ENCODE peak calls at places on chromosomes 11 and 22, in seven cellular contexts. One of them, this sample, is unnamed.
A peak's percentile ranks its signal among the peaks of the same experiment; 100 is the strongest.

GRCh38 chr11:64268687-64269379 is 15.6 kb downstream of the BAD start:
- DNase-seq in HCT116: no peak
- DNase-seq in ovary: peak; percentile 93
- DNase-seq in left ventricle myocardium inferior: peak; percentile 71
- DNase-seq in stomach: peak; percentile 69
- DNase-seq in psoas muscle: peak; percentile 85
- DNase-seq in body of pancreas: peak; percentile 78
- DNase-seq in this sample: peak; percentile 97

GRCh38 chr11:103624708-103625623 is 411.5 kb upstream of the DDI1 start:
- DNase-seq in left ventricle myocardium inferior: no peak
- DNase-seq in body of pancreas: no peak
- DNase-seq in HCT116: no peak
- DNase-seq in ovary: no peak
- DNase-seq in psoas muscle: no peak
- DNase-seq in stomach: no peak
- DNase-seq in this sample: no peak

GRCh38 chr22:45638834-45639746 is 32.5 kb upstream of the ATXN10 start:
- DNase-seq in stomach: peak; percentile 59
- DNase-seq in HCT116: peak; percentile 49
- DNase-seq in ovary: no peak
- DNase-seq in left ventricle myocardium inferior: peak; percentile 45
- DNase-seq in psoas muscle: peak; percentile 74
- DNase-seq in body of pancreas: peak; percentile 23
- DNase-seq in this sample: peak; percentile 34

GRCh38 chr11:43021466-43021865 is 290.3 kb upstream of the API5 start:
- DNase-seq in left ventricle myocardium inferior: no peak
- DNase-seq in stomach: no peak
- DNase-seq in HCT116: no peak
- DNase-seq in body of pancreas: no peak
- DNase-seq in psoas muscle: no peak
- DNase-seq in ovary: no peak
- DNase-seq in this sample: no peak

GRCh38 chr11:114073506-114074381 is 14.2 kb downstream of the ZBTB16 start:
- DNase-seq in ovary: peak; percentile 32
- DNase-seq in stomach: no peak
- DNase-seq in left ventricle myocardium inferior: no peak
- DNase-seq in body of pancreas: no peak
- DNase-seq in psoas muscle: no peak
- DNase-seq in HCT116: no peak
- DNase-seq in this sample: no peak

GRCh38 chr11:102983491-102983890 is 28.0 kb upstream of the MMP13 start:
- DNase-seq in left ventricle myocardium inferior: no peak
- DNase-seq in body of pancreas: no peak
- DNase-seq in stomach: no peak
- DNase-seq in ovary: no peak
- DNase-seq in HCT116: no peak
- DNase-seq in psoas muscle: no peak
- DNase-seq in this sample: no peak

GRCh38 chr11:124944565-124944964 is 8.7 kb upstream of the HEPACAM start:
- DNase-seq in HCT116: no peak
- DNase-seq in left ventricle myocardium inferior: no peak
- DNase-seq in ovary: no peak
- DNase-seq in psoas muscle: no peak
- DNase-seq in body of pancreas: no peak
- DNase-seq in stomach: no peak
- DNase-seq in this sample: no peak

GRCh38 chr22:39175127-39176066 is 22.9 kb upstream of the CBX7 start:
- DNase-seq in stomach: no peak
- DNase-seq in ovary: peak; percentile 60
- DNase-seq in left ventricle myocardium inferior: no peak
- DNase-seq in psoas muscle: no peak
- DNase-seq in HCT116: no peak
- DNase-seq in body of pancreas: no peak
- DNase-seq in this sample: no peak

GRCh38 chr11:76459299-76459698 is 14.5 kb downstream of the EMSY start:
- DNase-seq in body of pancreas: no peak
- DNase-seq in ovary: no peak
- DNase-seq in stomach: no peak
- DNase-seq in HCT116: peak; percentile 18
- DNase-seq in left ventricle myocardium inferior: no peak
- DNase-seq in psoas muscle: no peak
- DNase-seq in this sample: no peak

GRCh38 chr11:38131535-38131934 is 1533.5 kb upstream of the RAG2 start:
- DNase-seq in HCT116: no peak
- DNase-seq in ovary: no peak
- DNase-seq in stomach: no peak
- DNase-seq in left ventricle myocardium inferior: no peak
- DNase-seq in body of pancreas: no peak
- DNase-seq in psoas muscle: no peak
- DNase-seq in this sample: no peak

GRCh38 chr11:74008373-74009229 is at the start of gene UCP3:
- DNase-seq in body of pancreas: no peak
- DNase-seq in left ventricle myocardium inferior: no peak
- DNase-seq in psoas muscle: no peak
- DNase-seq in HCT116: no peak
- DNase-seq in ovary: no peak
- DNase-seq in stomach: no peak
- DNase-seq in this sample: no peak

GRCh38 chr22:22380098-22381030 is 128.2 kb downstream of the ZNF280B start:
- DNase-seq in body of pancreas: no peak
- DNase-seq in left ventricle myocardium inferior: no peak
- DNase-seq in ovary: no peak
- DNase-seq in stomach: no peak
- DNase-seq in HCT116: no peak
- DNase-seq in psoas muscle: no peak
- DNase-seq in this sample: no peak

GRCh38 chr11:79262221-79262620 is 178.6 kb downstream of the TENM4 start:
- DNase-seq in stomach: no peak
- DNase-seq in body of pancreas: no peak
- DNase-seq in psoas muscle: no peak
- DNase-seq in left ventricle myocardium inferior: no peak
- DNase-seq in HCT116: no peak
- DNase-seq in ovary: no peak
- DNase-seq in this sample: no peak

GRCh38 chr11:93484716-93485115 is 58.5 kb downstream of the SMCO4 start:
- DNase-seq in ovary: no peak
- DNase-seq in body of pancreas: peak; percentile 33
- DNase-seq in psoas muscle: no peak
- DNase-seq in left ventricle myocardium inferior: no peak
- DNase-seq in HCT116: no peak
- DNase-seq in stomach: no peak
- DNase-seq in this sample: no peak

GRCh38 chr11:45092901-45093760 is 53.3 kb upstream of the PRDM11 start:
- DNase-seq in psoas muscle: no peak
- DNase-seq in ovary: no peak
- DNase-seq in body of pancreas: no peak
- DNase-seq in HCT116: no peak
- DNase-seq in left ventricle myocardium inferior: no peak
- DNase-seq in stomach: peak; percentile 23
- DNase-seq in this sample: peak; percentile 1

GRCh38 chr11:27013741-27014415 is 20.0 kb downstream of the FIBIN start:
- DNase-seq in left ventricle myocardium inferior: no peak
- DNase-seq in psoas muscle: no peak
- DNase-seq in body of pancreas: no peak
- DNase-seq in HCT116: no peak
- DNase-seq in ovary: no peak
- DNase-seq in stomach: no peak
- DNase-seq in this sample: no peak

GRCh38 chr11:6608011-6608410 is 4.0 kb downstream of the TAF10 start:
- DNase-seq in HCT116: no peak
- DNase-seq in body of pancreas: no peak
- DNase-seq in ovary: peak; percentile 42
- DNase-seq in left ventricle myocardium inferior: no peak
- DNase-seq in stomach: no peak
- DNase-seq in psoas muscle: no peak
- DNase-seq in this sample: no peak

GRCh38 chr11:45332486-45332934 is 46.4 kb upstream of the SYT13 start:
- DNase-seq in left ventricle myocardium inferior: no peak
- DNase-seq in body of pancreas: peak; percentile 51
- DNase-seq in psoas muscle: no peak
- DNase-seq in ovary: peak; percentile 67
- DNase-seq in HCT116: peak; percentile 29
- DNase-seq in stomach: peak; percentile 45
- DNase-seq in this sample: no peak

GRCh38 chr11:100619484-100619883 is 67.6 kb upstream of the ARHGAP42 start:
- DNase-seq in stomach: no peak
- DNase-seq in ovary: no peak
- DNase-seq in HCT116: no peak
- DNase-seq in left ventricle myocardium inferior: no peak
- DNase-seq in body of pancreas: no peak
- DNase-seq in psoas muscle: no peak
- DNase-seq in this sample: no peak

DNA sequence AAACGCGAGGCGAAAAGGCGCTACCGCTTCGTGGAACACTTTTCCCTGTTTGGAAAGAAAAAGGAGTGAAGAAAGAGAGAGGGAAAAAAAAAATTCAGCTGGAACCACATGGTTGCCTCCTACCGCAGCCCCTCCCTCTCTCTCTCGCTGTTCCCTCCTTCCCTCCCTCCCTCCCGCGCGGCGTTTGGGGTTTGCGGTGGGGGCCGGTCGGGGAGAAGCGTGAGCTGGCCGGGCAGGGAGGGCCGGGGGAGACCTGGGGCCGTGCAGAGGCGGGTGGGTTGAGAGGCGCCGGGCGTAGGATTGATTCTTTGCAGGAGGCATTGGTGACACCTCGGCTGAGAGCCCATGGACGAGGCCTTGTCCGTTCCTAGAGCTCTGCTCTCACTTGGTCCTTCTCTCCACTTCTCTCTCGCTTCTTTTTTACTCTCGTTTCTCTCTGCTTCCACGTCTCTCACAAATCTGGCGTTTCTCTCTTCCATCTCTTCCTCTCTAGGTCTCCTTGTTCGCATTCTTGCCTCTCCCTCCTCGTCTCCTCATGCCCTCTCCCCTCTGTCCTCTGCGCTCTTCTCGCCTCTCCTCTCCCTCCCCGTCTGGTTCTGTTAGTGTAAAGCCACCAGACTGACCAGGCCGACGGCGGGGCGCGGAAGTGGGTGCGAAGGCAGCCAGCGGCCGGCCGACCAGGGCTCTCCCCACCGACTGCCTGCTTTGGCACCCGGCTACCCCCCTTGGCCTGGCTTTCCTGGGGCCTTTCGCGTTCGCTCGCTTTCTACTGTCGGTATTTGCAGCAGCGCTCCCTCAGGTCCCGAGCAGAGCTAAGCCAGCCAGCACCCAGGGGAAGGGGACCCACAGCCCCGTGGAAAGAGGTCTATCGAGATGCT is at the start of gene CLMP:
- DNase-seq in left ventricle myocardium inferior: peak; percentile 33
- DNase-seq in stomach: no peak
- DNase-seq in body of pancreas: peak; percentile 26
- DNase-seq in ovary: peak; percentile 80
- DNase-seq in psoas muscle: peak; percentile 69
- DNase-seq in HCT116: no peak
- DNase-seq in this sample: peak; percentile 34
- H3K27ac ChIP-seq in left ventricle myocardium inferior: peak within 1 kb of the TSS; percentile 63
- H3K27ac ChIP-seq in stomach: peak within 1 kb of the TSS; percentile 72
- H3K27ac ChIP-seq in body of pancreas: no peak within 1 kb of the TSS
- H3K27ac ChIP-seq in ovary: peak within 1 kb of the TSS; percentile 83
- H3K27ac ChIP-seq in psoas muscle: no peak within 1 kb of the TSS
- H3K27ac ChIP-seq in HCT116: peak within 1 kb of the TSS; percentile 16
- H3K27ac ChIP-seq in this sample: peak within 1 kb of the TSS; percentile 81

DNA sequence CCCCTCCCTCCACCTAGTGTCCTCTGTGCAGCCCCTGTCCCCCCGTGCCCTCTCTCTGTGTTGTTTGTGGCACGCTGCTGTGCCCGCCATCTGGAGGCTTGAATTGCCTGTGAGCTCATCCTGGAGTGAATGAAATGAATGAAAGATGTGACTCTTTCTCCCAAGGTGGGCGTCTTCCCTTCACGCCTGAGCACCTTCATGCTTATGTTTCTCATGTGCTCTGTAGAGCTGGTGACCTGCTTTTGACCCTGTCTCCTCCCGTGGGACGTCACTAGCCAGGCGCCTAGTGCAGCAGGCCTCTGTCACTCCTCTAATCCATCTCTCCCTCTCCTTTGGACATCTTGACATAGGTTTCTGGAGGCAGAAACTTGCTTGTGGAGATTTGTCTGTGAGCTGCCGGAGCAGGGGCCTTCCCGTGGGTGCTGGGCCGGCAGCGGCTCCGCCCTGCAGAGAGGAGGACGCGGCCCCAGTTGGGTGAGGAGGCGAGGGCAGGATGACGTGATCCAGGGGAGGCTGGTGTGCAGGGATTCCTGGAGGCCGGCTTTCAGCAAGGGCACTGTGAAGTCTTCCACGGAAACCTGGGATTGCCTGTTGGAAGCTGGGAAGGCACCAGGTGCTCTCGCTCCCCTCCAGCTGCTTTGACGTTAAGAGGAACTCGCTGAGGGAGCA is 40.6 kb downstream of the MUC6 start:
- DNase-seq in stomach: no peak
- DNase-seq in psoas muscle: no peak
- DNase-seq in body of pancreas: peak; percentile 77
- DNase-seq in HCT116: no peak
- DNase-seq in ovary: no peak
- DNase-seq in left ventricle myocardium inferior: no peak
- DNase-seq in this sample: no peak
- H3K27ac ChIP-seq in stomach: no peak overlapping the region
- H3K27ac ChIP-seq in psoas muscle: no peak overlapping the region
- H3K27ac ChIP-seq in body of pancreas: no peak overlapping the region
- H3K27ac ChIP-seq in HCT116: no peak overlapping the region
- H3K27ac ChIP-seq in ovary: no peak overlapping the region
- H3K27ac ChIP-seq in left ventricle myocardium inferior: peak overlapping the region; percentile 38
- H3K27ac ChIP-seq in this sample: no peak overlapping the region

GRCh38 chr11:61370349-61371005 is 8.3 kb downstream of the TMEM138 start:
- DNase-seq in ovary: no peak
- DNase-seq in body of pancreas: no peak
- DNase-seq in HCT116: no peak
- DNase-seq in psoas muscle: no peak
- DNase-seq in stomach: no peak
- DNase-seq in left ventricle myocardium inferior: no peak
- DNase-seq in this sample: no peak

GRCh38 chr11:61367406-61367805 is 5.2 kb downstream of the TMEM138 start:
- DNase-seq in body of pancreas: no peak
- DNase-seq in stomach: no peak
- DNase-seq in left ventricle myocardium inferior: no peak
- DNase-seq in ovary: no peak
- DNase-seq in HCT116: no peak
- DNase-seq in psoas muscle: no peak
- DNase-seq in this sample: peak; percentile 83

GRCh38 chr11:61372659-61373058 is 10.5 kb downstream of the TMEM138 start:
- DNase-seq in stomach: no peak
- DNase-seq in ovary: no peak
- DNase-seq in HCT116: no peak
- DNase-seq in left ventricle myocardium inferior: no peak
- DNase-seq in body of pancreas: no peak
- DNase-seq in psoas muscle: no peak
- DNase-seq in this sample: no peak

GRCh38 chr11:61364012-61364396 is 1.8 kb downstream of the TMEM138 start:
- DNase-seq in left ventricle myocardium inferior: no peak
- DNase-seq in ovary: no peak
- DNase-seq in stomach: no peak
- DNase-seq in psoas muscle: no peak
- DNase-seq in HCT116: no peak
- DNase-seq in body of pancreas: no peak
- DNase-seq in this sample: no peak

GRCh38 chr11:61369372-61370348 is 7.5 kb downstream of the TMEM138 start:
- DNase-seq in psoas muscle: peak; percentile 70
- DNase-seq in body of pancreas: peak; percentile 60
- DNase-seq in left ventricle myocardium inferior: peak; percentile 57
- DNase-seq in stomach: no peak
- DNase-seq in HCT116: no peak
- DNase-seq in ovary: peak; percentile 86
- DNase-seq in this sample: peak; percentile 92
- H3K27ac ChIP-seq in psoas muscle: peak overlapping the region; percentile 53
- H3K27ac ChIP-seq in body of pancreas: no peak overlapping the region
- H3K27ac ChIP-seq in left ventricle myocardium inferior: peak overlapping the region; percentile 53
- H3K27ac ChIP-seq in stomach: no peak overlapping the region
- H3K27ac ChIP-seq in HCT116: no peak overlapping the region
- H3K27ac ChIP-seq in ovary: peak overlapping the region; percentile 66
- H3K27ac ChIP-seq in this sample: peak overlapping the region; percentile 86

GRCh38 chr11:66432597-66432996 is 6.1 kb downstream of the MRPL11 start:
- DNase-seq in left ventricle myocardium inferior: no peak
- DNase-seq in psoas muscle: no peak
- DNase-seq in stomach: no peak
- DNase-seq in HCT116: no peak
- DNase-seq in body of pancreas: no peak
- DNase-seq in ovary: no peak
- DNase-seq in this sample: no peak
- H3K27ac ChIP-seq in left ventricle myocardium inferior: no peak overlapping the region
- H3K27ac ChIP-seq in psoas muscle: no peak overlapping the region
- H3K27ac ChIP-seq in stomach: no peak overlapping the region
- H3K27ac ChIP-seq in HCT116: no peak overlapping the region
- H3K27ac ChIP-seq in body of pancreas: no peak overlapping the region
- H3K27ac ChIP-seq in ovary: no peak overlapping the region
- H3K27ac ChIP-seq in this sample: no peak overlapping the region

This sample was measured in adrenal gland.